ENCODE peak calls at places on chromosomes 3 and 15, in nine cellular contexts. R is Panc1, Q is K562, H is A549, E is GM23338, D is HepG2, M is HCT116, G is GM12878, K is SK-N-SH. P is an unnamed sample.

GRCh38 chr15:23690450-23690852 is 3.3 kb upstream of the NDN start:
- DNase-seq in R (no peak), Q (peak), H (no peak), E (peak), D (peak), M (no peak), G (no peak), K (peak), P (no peak)

GRCh38 chr3:11080492-11080891 is 73.8 kb upstream of the HRH1 start:
- DNase-seq in R (no peak), Q (no peak), H (peak), E (no peak), D (no peak), M (peak), G (no peak), K (no peak), P (no peak)

GRCh38 chr15:67042490-67043181 is 22.8 kb upstream of the SMAD3 start:
- DNase-seq in R (no peak), Q (no peak), H (no peak), E (no peak), D (no peak), M (no peak), G (no peak), K (no peak), P (no peak)

GRCh38 chr15:100200287-100200772 is 141.4 kb downstream of the ADAMTS17 start:
- DNase-seq in R (no peak), Q (no peak), H (no peak), E (no peak), D (no peak), M (no peak), G (no peak), K (no peak), P (no peak)

GRCh38 chr3:129512595-129512994 is 15.8 kb upstream of the RHO start:
- DNase-seq in R (no peak), Q (no peak), H (no peak), E (no peak), D (no peak), M (no peak), G (no peak), K (no peak), P (no peak)

GRCh38 chr3:73461582-73461981 is 163.2 kb downstream of the PDZRN3 start:
- DNase-seq in R (no peak), Q (no peak), H (no peak), E (no peak), D (no peak), M (no peak), G (no peak), K (no peak), P (no peak)

GRCh38 chr3:195207731-195208130 is 63.2 kb downstream of the XXYLT1 start:
- DNase-seq in R (no peak), Q (no peak), H (no peak), E (no peak), D (no peak), M (no peak), G (no peak), K (no peak), P (no peak)

GRCh38 chr3:29374255-29374654 is 93.4 kb downstream of the RBMS3 start:
- DNase-seq in R (no peak), Q (no peak), H (no peak), E (no peak), D (no peak), M (no peak), G (no peak), K (no peak), P (no peak)

GRCh38 chr15:86855962-86856361 is 776.3 kb downstream of the AGBL1 start:
- DNase-seq in R (no peak), Q (no peak), H (no peak), E (no peak), D (no peak), M (no peak), G (no peak), K (peak), P (no peak)

DNA sequence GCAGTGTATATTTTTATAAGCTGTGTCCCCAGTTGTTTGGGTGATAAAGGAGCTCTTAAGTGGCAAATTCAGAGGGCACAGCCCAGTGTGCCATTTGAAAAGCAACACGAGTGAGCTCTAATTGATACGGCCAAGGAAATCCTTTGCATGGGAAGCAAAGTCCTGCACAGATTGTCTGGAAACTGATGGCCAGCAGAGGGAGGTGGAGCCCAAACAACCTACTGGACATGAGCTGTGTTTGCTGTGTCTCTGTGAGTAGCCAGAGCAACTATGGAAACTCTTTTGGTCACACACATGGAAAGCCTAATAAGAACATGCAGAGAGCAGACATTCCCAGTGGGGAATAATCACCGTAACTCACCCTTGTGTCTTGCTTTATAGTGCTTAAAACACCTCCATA is 24.4 kb downstream of the ONECUT1 start:
- DNase-seq in R (no peak), Q (no peak), H (peak), E (peak), D (peak), M (no peak), G (no peak), K (no peak), P (no peak)
- TF ChIP-seq CTCF in R (peak), Q (peak), H (peak), E (peak), D (peak), M (peak), G (no peak), K (peak), P (no peak)

GRCh38 chr3:187292631-187293513 is 1.3 kb upstream of the MASP1 start:
- DNase-seq in R (no peak), Q (no peak), H (no peak), E (no peak), D (no peak), M (no peak), G (no peak), K (no peak), P (no peak)

GRCh38 chr3:187292186-187292585 is 649 bp upstream of the MASP1 start:
- DNase-seq in R (no peak), Q (no peak), H (no peak), E (no peak), D (no peak), M (no peak), G (no peak), K (no peak), P (no peak)

GRCh38 chr3:187290561-187290960 is 976 bp downstream of the MASP1 start:
- DNase-seq in R (no peak), Q (no peak), H (no peak), E (no peak), D (no peak), M (no peak), G (no peak), K (no peak), P (no peak)

GRCh38 chr3:187291512-187292132 is at the start of gene MASP1:
- DNase-seq in R (no peak), Q (no peak), H (no peak), E (peak), D (peak), M (no peak), G (no peak), K (no peak), P (no peak)

GRCh38 chr3:187291001-187291511 is 481 bp downstream of the MASP1 start:
- DNase-seq in R (no peak), Q (no peak), H (no peak), E (peak), D (no peak), M (no peak), G (no peak), K (no peak), P (no peak)
- TF ChIP-seq REST in R (no peak), Q (no peak), H (no peak), E (no peak), D (no peak), M (no peak), G (no peak), K (no peak), P (no peak)

DNA sequence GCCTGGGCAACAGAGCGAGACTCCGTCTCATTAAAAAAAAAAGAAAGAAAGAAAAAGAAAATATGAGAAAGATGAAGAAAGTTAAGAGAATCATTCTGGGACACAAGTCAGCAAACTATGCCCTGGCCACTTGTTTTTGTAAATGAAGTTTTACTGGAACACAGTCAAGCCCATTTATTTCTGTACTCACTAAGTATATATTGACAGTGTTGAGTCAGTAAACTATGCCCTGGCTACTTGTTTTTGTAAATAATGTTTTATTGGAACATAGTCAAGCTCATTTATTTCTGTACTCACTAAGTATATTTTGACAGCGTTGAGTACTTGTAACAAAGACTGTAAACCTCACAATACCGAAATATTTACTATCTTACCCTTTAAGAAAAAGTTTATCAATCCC is 42.2 kb upstream of the SIN3A start:
- DNase-seq in R (no peak), Q (no peak), H (no peak), E (no peak), D (no peak), M (no peak), G (no peak), K (no peak), P (no peak)
- H3K27ac ChIP-seq in R (no peak), Q (no peak), H (no peak), E (peak), D (no peak), M (no peak), G (no peak), K (no peak), P (no peak)

GRCh38 chr3:143970773-143971366 is 753 bp upstream of the DIPK2A start:
- DNase-seq in R (no peak), Q (peak), H (no peak), E (peak), D (no peak), M (peak), G (no peak), K (peak), P (peak)
- TF ChIP-seq CTCF in R (no peak), Q (no peak), H (no peak), E (no peak), D (no peak), M (no peak), G (no peak), K (no peak), P (no peak)

GRCh38 chr3:49937081-49937480 is 2.9 kb upstream of the RBM6 start:
- DNase-seq in R (no peak), Q (no peak), H (peak), E (no peak), D (no peak), M (no peak), G (no peak), K (no peak), P (peak)
- TF ChIP-seq REST in R (no peak), Q (no peak), H (no peak), E (no peak), D (no peak), M (no peak), G (no peak), K (no peak), P (no peak)

GRCh38 chr3:169613053-169613803 is 50.3 kb downstream of the MECOM start:
- DNase-seq in R (no peak), Q (no peak), H (no peak), E (no peak), D (no peak), M (no peak), G (no peak), K (no peak), P (no peak)
- H3K27ac ChIP-seq in R (no peak), Q (no peak), H (no peak), E (no peak), D (no peak), M (no peak), G (no peak), K (no peak), P (no peak)

GRCh38 chr15:80691575-80691974 is 3.5 kb upstream of the ABHD17C start:
- DNase-seq in R (no peak), Q (no peak), H (no peak), E (no peak), D (peak), M (no peak), G (no peak), K (no peak), P (no peak)
- TF ChIP-seq CTCF in R (no peak), Q (no peak), H (no peak), E (no peak), D (no peak), M (no peak), G (no peak), K (no peak), P (no peak)

DNA sequence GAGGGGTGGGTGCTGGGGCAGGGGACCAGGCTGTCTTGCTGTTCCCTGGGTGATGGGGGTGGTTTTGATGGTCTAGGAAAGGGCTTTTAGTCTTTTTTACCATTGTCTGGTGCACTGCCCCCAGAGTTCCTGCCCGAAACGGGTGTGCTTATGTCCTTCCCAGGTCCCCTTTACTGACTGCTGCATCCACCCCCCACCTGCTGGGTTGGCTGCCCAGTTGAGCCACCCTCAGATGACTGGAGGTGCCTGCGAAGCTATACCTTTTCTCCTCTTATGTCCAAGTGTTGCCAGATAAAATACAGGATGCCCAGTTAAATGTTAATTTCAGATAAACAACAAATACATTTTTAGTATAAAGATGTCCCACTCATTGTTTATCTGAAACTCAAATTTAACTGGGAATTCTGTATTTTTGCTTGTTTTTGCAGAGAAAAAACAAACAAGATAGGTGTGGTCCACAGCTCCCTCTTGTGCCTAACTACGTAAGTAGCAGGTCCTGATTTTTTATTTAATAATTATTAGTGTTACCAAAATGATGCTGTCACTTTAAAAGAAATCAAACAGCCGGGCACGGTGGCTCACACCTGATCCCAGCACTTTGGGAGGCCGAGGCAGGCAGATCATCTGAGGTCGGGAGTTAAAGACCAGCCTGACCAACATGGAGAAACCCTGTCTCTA is 6.1 kb upstream of the RPP14 start:
- DNase-seq in R (no peak), Q (no peak), H (peak), E (peak), D (peak), M (no peak), G (no peak), K (peak), P (no peak)
- TF ChIP-seq REST in R (no peak), Q (no peak), H (no peak), E (no peak), D (no peak), M (no peak), G (no peak), K (no peak), P (no peak)

GRCh38 chr3:172156309-172156998 is 117.1 kb downstream of the FNDC3B start:
- DNase-seq in R (no peak), Q (no peak), H (peak), E (peak), D (no peak), M (peak), G (no peak), K (no peak), P (no peak)
- H3K27ac ChIP-seq in R (peak), Q (no peak), H (peak), E (peak), D (no peak), M (peak), G (no peak), K (no peak), P (no peak)